ENCODE peak calls at places on chromosomes 1 and 21, in five cellular contexts. K, G, O, Y and V are unnamed samples.

GRCh38 chr1:193456883-193457282 is 270.5 kb upstream of the B3GALT2 start:
- DNase-seq in K (no peak), Y (no peak), G (peak), O (no peak), V (no peak)

GRCh38 chr1:81756872-81757271 is 43.9 kb upstream of the ADGRL2 start:
- DNase-seq in K (no peak), O (no peak), Y (no peak), G (peak), V (peak)

GRCh38 chr1:150144606-150145005 is 5.1 kb upstream of the PLEKHO1 start:
- DNase-seq in K (no peak), Y (no peak), O (no peak), G (no peak), V (no peak)

GRCh38 chr1:153649867-153650235 is 8.7 kb upstream of the SNAPIN start:
- DNase-seq in K (no peak), G (no peak), Y (no peak), O (no peak), V (no peak)

GRCh38 chr1:8911416-8912309 is 33.2 kb upstream of the ENO1 start:
- DNase-seq in O (peak), K (no peak), Y (no peak), G (no peak), V (no peak)

GRCh38 chr1:6133146-6133895 is 46.8 kb downstream of the CHD5 start:
- DNase-seq in K (no peak), O (no peak), Y (no peak), G (no peak), V (no peak)

GRCh38 chr21:32347887-32348450 is 44.8 kb downstream of the URB1 start:
- DNase-seq in O (no peak), K (no peak), G (no peak), Y (no peak), V (no peak)

GRCh38 chr1:95085376-95085775 is 12.6 kb upstream of the ALG14 start:
- DNase-seq in O (no peak), G (no peak), K (no peak), Y (no peak), V (no peak)

GRCh38 chr1:205301842-205302588 is 19.5 kb downstream of the NUAK2 start:
- DNase-seq in K (no peak), O (no peak), G (no peak), Y (no peak), V (peak)

GRCh38 chr21:36545776-36546511 is 66.0 kb upstream of the CLDN14 start:
- DNase-seq in K (no peak), G (no peak), Y (no peak), O (no peak), V (peak)

GRCh38 chr21:46215436-46216131 is 13.0 kb downstream of the LSS start:
- DNase-seq in G (no peak), O (no peak), Y (no peak), K (peak), V (no peak)

GRCh38 chr1:109266965-109267364 is 16.0 kb downstream of the PSRC1 start:
- DNase-seq in G (peak), K (no peak), O (peak), Y (no peak), V (peak)

GRCh38 chr1:19028110-19028509 is 71.6 kb upstream of the IFFO2 start:
- DNase-seq in K (no peak), Y (no peak), G (no peak), O (no peak), V (no peak)

GRCh38 chr1:243482237-243483022 is 226.6 kb downstream of the SDCCAG8 start:
- DNase-seq in Y (no peak), G (peak), K (no peak), O (peak), V (peak)

GRCh38 chr1:15412488-15412800 is 2.8 kb downstream of the EFHD2 start:
- DNase-seq in Y (no peak), G (no peak), O (no peak), K (no peak), V (no peak)

GRCh38 chr1:46599044-46599970 is 4.8 kb downstream of the MKNK1 start:
- DNase-seq in O (no peak), K (no peak), Y (no peak), G (no peak), V (no peak)

GRCh38 chr1:182159443-182159842 is 97.9 kb upstream of the ZNF648 start:
- DNase-seq in O (no peak), G (no peak), Y (no peak), K (no peak), V (no peak)

GRCh38 chr1:6420594-6421042 is 899 bp upstream of the HES2 start:
- DNase-seq in O (no peak), K (no peak), Y (no peak), G (no peak), V (no peak)

GRCh38 chr1:116377564-116378529 is 4.8 kb downstream of the ATP1A1 start:
- DNase-seq in O (peak), K (no peak), G (peak), Y (peak), V (peak)

GRCh38 chr1:219958875-219959417 is 30.6 kb upstream of the SLC30A10 start:
- DNase-seq in O (no peak), Y (no peak), G (no peak), K (no peak), V (no peak)

GRCh38 chr1:19661721-19662228 is 2.9 kb upstream of the HTR6 start:
- DNase-seq in K (no peak), Y (no peak), G (peak), O (no peak), V (peak)

GRCh38 chr21:35294231-35294898 is 245.3 kb upstream of the RUNX1 start:
- DNase-seq in O (peak), K (no peak), Y (no peak), G (no peak), V (no peak)

GRCh38 chr1:94039514-94039870 is 81.5 kb downstream of the ABCA4 start:
- DNase-seq in Y (no peak), G (peak), K (no peak), O (no peak), V (peak)

GRCh38 chr1:25617626-25618432 is 1.2 kb downstream of the MAN1C1 start:
- DNase-seq in Y (no peak), G (no peak), O (no peak), K (no peak), V (no peak)

GRCh38 chr21:31509108-31510017 is 150.1 kb upstream of the SOD1 start:
- DNase-seq in K (no peak), G (no peak), Y (no peak), O (peak), V (peak)

GRCh38 chr1:211129790-211130189 is 4.2 kb downstream of the KCNH1 start:
- DNase-seq in Y (no peak), O (no peak), K (no peak), G (no peak), V (no peak)

GRCh38 chr21:31938330-31939301 is 65.8 kb downstream of the HUNK start:
- DNase-seq in O (no peak), G (no peak), K (no peak), Y (no peak), V (no peak)

GRCh38 chr21:27035791-27036190 is 68.9 kb upstream of the ADAMTS5 start:
- DNase-seq in Y (no peak), K (no peak), O (no peak), G (no peak), V (no peak)

GRCh38 chr1:99648107-99648506 is 2.2 kb downstream of the PALMD start:
- DNase-seq in O (peak), G (no peak), Y (no peak), K (no peak), V (no peak)

GRCh38 chr1:11704226-11704619 is 12.7 kb downstream of the DRAXIN start:
- DNase-seq in O (no peak), K (no peak), Y (no peak), G (no peak), V (no peak)

GRCh38 chr1:151238467-151238739 is 16.1 kb upstream of the PSMD4 start:
- DNase-seq in K (no peak), G (peak), Y (peak), O (peak), V (peak)

GRCh38 chr1:63064135-63064534 is 258.2 kb upstream of the FOXD3 start:
- DNase-seq in K (no peak), Y (no peak), O (no peak), G (no peak), V (no peak)

GRCh38 chr1:63068626-63069025 is 253.7 kb upstream of the FOXD3 start:
- DNase-seq in O (peak), G (no peak), Y (no peak), K (no peak), V (peak)

GRCh38 chr1:63069214-63069613 is 253.2 kb upstream of the FOXD3 start:
- DNase-seq in Y (no peak), K (no peak), G (no peak), O (no peak), V (no peak)

DNA sequence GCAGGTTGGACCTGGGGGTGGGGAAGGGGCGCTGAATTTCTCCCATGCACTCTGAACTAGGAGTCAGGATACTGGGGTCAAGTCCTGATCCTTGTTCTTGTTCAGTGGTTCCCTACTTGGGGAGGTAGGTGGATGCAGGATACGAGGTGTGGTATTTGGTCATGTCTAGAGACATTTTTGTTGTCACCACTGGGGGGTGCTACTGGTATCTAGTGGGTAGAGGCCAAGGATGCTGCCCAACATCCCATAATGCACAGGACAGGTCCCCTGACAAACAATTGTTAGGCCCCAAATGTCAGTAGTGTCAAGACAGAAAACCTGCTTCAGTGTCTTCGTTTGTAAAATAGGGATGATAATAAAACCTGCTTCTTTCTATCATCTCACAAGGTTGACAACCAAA is 259.0 kb upstream of the FOXD3 start:
- DNase-seq in K (no peak), Y (no peak), O (no peak), G (no peak), V (no peak)
- TF ChIP-seq CTCF in K (no peak), Y (no peak), O (peak), G (no peak), V (peak)

GRCh38 chr1:17441265-17441992 is 2.0 kb upstream of the RCC2 start:
- DNase-seq in Y (no peak), O (peak), G (peak), K (peak), V (peak)
- H3K4me3 ChIP-seq in Y (no peak), O (peak), G (peak), K (peak), V (no peak)

DNA sequence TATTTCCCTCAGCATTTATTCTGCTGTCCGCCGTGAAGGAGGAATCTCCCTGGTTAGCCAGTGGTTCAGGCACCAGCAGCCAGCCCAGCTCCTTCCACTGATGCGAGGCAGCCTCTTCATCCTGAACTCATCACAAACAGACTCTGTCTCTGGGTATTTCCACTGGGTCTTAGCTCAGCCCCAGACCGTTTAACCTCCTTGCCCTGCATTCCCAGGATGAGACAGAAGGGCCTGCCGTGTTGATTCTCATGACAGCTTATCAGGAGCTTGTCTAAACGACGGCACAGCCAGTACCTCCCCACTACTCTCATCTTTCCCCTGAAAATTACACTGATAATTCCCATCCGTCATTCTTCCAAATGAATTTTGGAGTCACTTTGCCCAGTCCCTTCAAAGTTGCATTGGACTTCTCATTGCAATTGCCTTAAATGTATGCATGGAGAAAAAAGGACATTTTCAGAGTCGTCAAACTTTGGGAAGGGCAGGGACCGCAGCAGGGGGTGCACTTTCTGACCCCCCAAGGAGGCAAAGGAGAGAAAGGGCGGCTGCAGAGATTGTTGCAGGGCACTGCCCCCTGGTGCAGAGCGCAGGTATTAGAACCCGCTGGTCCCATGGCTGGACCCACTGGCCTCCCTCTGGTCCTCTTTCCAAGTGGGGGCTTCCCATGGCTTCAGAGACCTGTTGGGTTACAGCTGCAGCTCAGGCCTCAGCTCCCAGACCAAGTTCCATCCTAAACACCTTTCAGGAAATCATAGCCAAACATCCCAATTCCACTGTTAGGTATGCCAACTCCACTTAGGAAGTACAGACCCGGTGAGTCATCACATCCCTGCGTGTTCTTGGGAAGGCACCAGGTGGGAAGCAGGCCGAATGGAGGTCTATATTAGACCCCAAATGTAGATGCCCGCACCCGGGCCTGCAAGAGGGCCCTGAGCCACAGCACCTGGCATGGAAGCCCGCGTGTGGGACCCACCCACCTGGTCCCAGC is 3.7 kb upstream of the MEGF6 start:
- DNase-seq in Y (no peak), O (no peak), G (no peak), K (no peak), V (no peak)
- TF ChIP-seq CTCF in Y (peak), O (peak), G (peak), K (peak), V (peak)

GRCh38 chr1:24384251-24385090 is 29.1 kb downstream of the STPG1 start:
- DNase-seq in K (no peak), G (peak), Y (no peak), O (peak), V (peak)
- H3K4me3 ChIP-seq in K (no peak), G (no peak), Y (no peak), O (no peak), V (no peak)

GRCh38 chr1:110339427-110340206 is 440 bp downstream of the RBM15 start:
- DNase-seq in O (no peak), K (no peak), G (peak), Y (no peak), V (peak)
- TF ChIP-seq CTCF in O (peak), K (no peak), G (peak), Y (peak), V (peak)

GRCh38 chr1:78619029-78619428 is 1.2 kb upstream of the IFI44L start:
- DNase-seq in O (no peak), K (no peak), G (no peak), Y (no peak), V (no peak)

GRCh38 chr1:78619803-78620579 is at the start of gene IFI44L:
- DNase-seq in Y (peak), K (no peak), O (peak), G (peak), V (peak)

GRCh38 chr1:78619446-78619802 is 824 bp upstream of the IFI44L start:
- DNase-seq in Y (no peak), O (no peak), K (no peak), G (no peak), V (no peak)

GRCh38 chr1:78624035-78624434 is 3.8 kb downstream of the IFI44L start:
- DNase-seq in G (no peak), O (no peak), K (no peak), Y (no peak), V (no peak)

GRCh38 chr1:78622548-78622947 is 2.3 kb downstream of the IFI44L start:
- DNase-seq in G (no peak), K (no peak), Y (no peak), O (no peak), V (peak)
- H3K4me3 ChIP-seq in G (no peak), K (no peak), Y (no peak), O (no peak), V (no peak)

GRCh38 chr1:203031467-203031866 is 5.2 kb downstream of the PPFIA4 start:
- DNase-seq in K (no peak), Y (no peak), O (no peak), G (no peak), V (no peak)
- TF ChIP-seq CTCF in K (no peak), Y (peak), O (peak), G (peak), V (peak)

GRCh38 chr1:53501065-53502005 is 42.1 kb downstream of the DMRTB1 start:
- DNase-seq in O (no peak), Y (no peak), G (no peak), K (no peak), V (no peak)

GRCh38 chr1:53498555-53499142 is 39.5 kb downstream of the DMRTB1 start:
- DNase-seq in G (no peak), Y (no peak), K (peak), O (no peak), V (peak)

GRCh38 chr1:53499257-53500183 is 40.3 kb downstream of the DMRTB1 start:
- DNase-seq in O (no peak), Y (no peak), G (no peak), K (peak), V (no peak)

GRCh38 chr1:53500184-53501064 is 41.2 kb downstream of the DMRTB1 start:
- DNase-seq in Y (no peak), O (no peak), G (no peak), K (no peak), V (no peak)

DNA sequence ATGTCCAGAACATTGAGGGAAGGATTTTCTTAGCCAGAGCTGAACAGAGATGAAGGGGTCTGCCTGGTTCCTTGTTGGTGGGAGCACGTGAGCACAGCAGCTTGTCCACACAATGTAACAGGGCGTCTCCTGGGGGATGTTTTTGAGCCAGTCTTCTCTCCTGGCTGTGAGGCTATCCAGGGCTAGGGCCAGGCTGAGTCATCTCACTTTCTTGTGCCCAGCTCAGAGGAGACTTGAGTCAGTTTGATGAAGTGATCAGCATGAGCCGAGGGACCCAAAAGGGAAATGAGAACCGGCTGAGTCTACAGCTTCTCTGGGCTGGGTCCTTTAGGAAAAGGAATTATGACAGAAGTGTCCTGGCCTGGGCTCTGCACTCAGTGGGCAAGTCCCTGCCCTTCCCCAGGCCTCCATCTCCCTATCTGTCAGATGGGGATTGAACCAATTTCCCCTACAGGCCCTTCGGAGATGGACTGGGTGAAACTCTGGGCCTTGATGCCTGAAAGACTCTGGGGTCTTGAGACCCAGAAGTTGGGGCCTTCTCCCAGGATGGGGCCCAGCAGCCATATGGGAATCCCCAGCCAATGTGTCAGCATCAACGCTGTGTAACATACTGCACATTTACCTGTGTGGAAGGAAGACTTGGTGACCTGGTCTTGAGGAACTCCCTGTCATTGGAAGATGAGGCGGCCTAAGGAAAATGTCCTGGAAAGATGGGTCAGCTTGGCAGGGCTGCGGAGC is 36.6 kb downstream of the DMRTB1 start:
- DNase-seq in G (no peak), Y (no peak), O (no peak), K (no peak), V (peak)
- H3K4me3 ChIP-seq in G (no peak), Y (no peak), O (no peak), K (no peak), V (no peak)